ENCODE peak calls at places on chromosomes 2 and 18, in nine cellular contexts. One of them, this sample, is unnamed.
A peak's percentile ranks its signal among the peaks of the same experiment; 100 is the strongest.

GRCh38 chr2:68110102-68110501 is 47.3 kb upstream of the C1D start:
- DNase-seq in aorta: no peak
- DNase-seq in stomach: no peak
- DNase-seq in uterus: no peak
- DNase-seq in fibroblast of lung: no peak
- DNase-seq in heart right ventricle: no peak
- DNase-seq in brain microvascular endothelial cell: no peak
- DNase-seq in CD4-positive, CD25-positive, alpha-beta regulatory T cell: no peak
- DNase-seq in effector memory CD4-positive, alpha-beta T cell: no peak
- DNase-seq in this sample: no peak

GRCh38 chr2:13193900-13194299 is 477.2 kb downstream of the TRIB2 start:
- DNase-seq in aorta: no peak
- DNase-seq in stomach: no peak
- DNase-seq in uterus: no peak
- DNase-seq in fibroblast of lung: peak; percentile 29
- DNase-seq in heart right ventricle: no peak
- DNase-seq in brain microvascular endothelial cell: peak; percentile 36
- DNase-seq in CD4-positive, CD25-positive, alpha-beta regulatory T cell: no peak
- DNase-seq in effector memory CD4-positive, alpha-beta T cell: no peak
- DNase-seq in this sample: peak; percentile 31

GRCh38 chr2:184598313-184599053 is at the start of gene ZNF804A:
- DNase-seq in aorta: peak; percentile 79
- DNase-seq in stomach: peak; percentile 38
- DNase-seq in uterus: no peak
- DNase-seq in fibroblast of lung: peak; percentile 76
- DNase-seq in heart right ventricle: peak; percentile 45
- DNase-seq in brain microvascular endothelial cell: peak; percentile 66
- DNase-seq in CD4-positive, CD25-positive, alpha-beta regulatory T cell: no peak
- DNase-seq in effector memory CD4-positive, alpha-beta T cell: no peak
- DNase-seq in this sample: no peak

GRCh38 chr2:218046234-218046633 is 22.8 kb upstream of the RUFY4 start:
- DNase-seq in aorta: peak; percentile 35
- DNase-seq in stomach: no peak
- DNase-seq in uterus: no peak
- DNase-seq in fibroblast of lung: no peak
- DNase-seq in heart right ventricle: no peak
- DNase-seq in brain microvascular endothelial cell: no peak
- DNase-seq in CD4-positive, CD25-positive, alpha-beta regulatory T cell: no peak
- DNase-seq in effector memory CD4-positive, alpha-beta T cell: no peak
- DNase-seq in this sample: no peak

GRCh38 chr2:158034198-158034831 is 67.4 kb upstream of the UPP2 start:
- DNase-seq in aorta: no peak
- DNase-seq in stomach: peak; percentile 59
- DNase-seq in uterus: peak; percentile 34
- DNase-seq in fibroblast of lung: peak; percentile 48
- DNase-seq in heart right ventricle: no peak
- DNase-seq in brain microvascular endothelial cell: peak; percentile 73
- DNase-seq in CD4-positive, CD25-positive, alpha-beta regulatory T cell: no peak
- DNase-seq in effector memory CD4-positive, alpha-beta T cell: no peak
- DNase-seq in this sample: peak; percentile 70

GRCh38 chr18:11857177-11857887 is 6.1 kb downstream of the CHMP1B start:
- DNase-seq in aorta: peak; percentile 81
- DNase-seq in stomach: peak; percentile 56
- DNase-seq in uterus: peak; percentile 48
- DNase-seq in fibroblast of lung: peak; percentile 100
- DNase-seq in heart right ventricle: peak; percentile 34
- DNase-seq in brain microvascular endothelial cell: peak; percentile 100
- DNase-seq in CD4-positive, CD25-positive, alpha-beta regulatory T cell: no peak
- DNase-seq in effector memory CD4-positive, alpha-beta T cell: no peak
- DNase-seq in this sample: peak; percentile 100

GRCh38 chr2:64283641-64284371 is 139.6 kb upstream of the PELI1 start:
- DNase-seq in aorta: no peak
- DNase-seq in stomach: no peak
- DNase-seq in uterus: peak; percentile 60
- DNase-seq in fibroblast of lung: no peak
- DNase-seq in heart right ventricle: no peak
- DNase-seq in brain microvascular endothelial cell: no peak
- DNase-seq in CD4-positive, CD25-positive, alpha-beta regulatory T cell: peak; percentile 51
- DNase-seq in effector memory CD4-positive, alpha-beta T cell: no peak
- DNase-seq in this sample: no peak

GRCh38 chr2:151771599-151772358 is 37.5 kb upstream of the NEB start:
- DNase-seq in aorta: peak; percentile 58
- DNase-seq in stomach: no peak
- DNase-seq in uterus: no peak
- DNase-seq in fibroblast of lung: peak; percentile 67
- DNase-seq in heart right ventricle: peak; percentile 22
- DNase-seq in brain microvascular endothelial cell: no peak
- DNase-seq in CD4-positive, CD25-positive, alpha-beta regulatory T cell: no peak
- DNase-seq in effector memory CD4-positive, alpha-beta T cell: no peak
- DNase-seq in this sample: no peak

GRCh38 chr2:220269421-220269820 is 642.0 kb downstream of the SLC4A3 start:
- DNase-seq in aorta: no peak
- DNase-seq in stomach: no peak
- DNase-seq in uterus: no peak
- DNase-seq in fibroblast of lung: no peak
- DNase-seq in heart right ventricle: no peak
- DNase-seq in brain microvascular endothelial cell: no peak
- DNase-seq in CD4-positive, CD25-positive, alpha-beta regulatory T cell: no peak
- DNase-seq in effector memory CD4-positive, alpha-beta T cell: no peak
- DNase-seq in this sample: no peak

DNA sequence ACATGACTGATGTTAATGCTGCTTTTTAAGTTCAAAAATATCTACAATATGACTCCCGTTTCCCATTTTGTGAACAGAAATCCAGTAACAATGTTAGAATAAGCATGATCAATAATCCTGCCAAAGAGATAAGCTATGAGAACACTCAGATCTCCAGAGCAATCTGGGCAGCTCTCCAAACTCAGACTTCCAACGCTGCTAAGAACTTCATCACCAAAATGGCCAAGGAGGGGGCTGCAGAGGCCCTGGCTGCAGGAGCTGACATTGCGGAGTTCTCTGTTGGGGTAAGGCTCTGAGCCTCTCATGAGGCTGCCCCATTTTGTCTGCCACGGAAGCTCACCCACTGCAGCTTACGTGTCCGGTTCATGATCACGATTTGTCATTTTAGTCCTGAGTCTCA is 68.4 kb downstream of the UGGT1 start:
- DNase-seq in aorta: no peak
- DNase-seq in stomach: no peak
- DNase-seq in uterus: no peak
- DNase-seq in fibroblast of lung: no peak
- DNase-seq in heart right ventricle: no peak
- DNase-seq in brain microvascular endothelial cell: no peak
- DNase-seq in CD4-positive, CD25-positive, alpha-beta regulatory T cell: no peak
- DNase-seq in effector memory CD4-positive, alpha-beta T cell: no peak
- DNase-seq in this sample: no peak
- H3K36me3 ChIP-seq in aorta: peaks cover 10% of the 10 kb centered on the region
- H3K36me3 ChIP-seq in stomach: peaks cover 19% of the 10 kb centered on the region
- H3K36me3 ChIP-seq in uterus: no peaks in the 10 kb centered on the region
- H3K36me3 ChIP-seq in fibroblast of lung: peaks cover 2% of the 10 kb centered on the region
- H3K36me3 ChIP-seq in heart right ventricle: peaks cover 24% of the 10 kb centered on the region
- H3K36me3 ChIP-seq in brain microvascular endothelial cell: peaks cover 23% of the 10 kb centered on the region
- H3K36me3 ChIP-seq in CD4-positive, CD25-positive, alpha-beta regulatory T cell: peaks cover 87% of the 10 kb centered on the region
- H3K36me3 ChIP-seq in effector memory CD4-positive, alpha-beta T cell: peaks cover 77% of the 10 kb centered on the region
- H3K36me3 ChIP-seq in this sample: peaks cover 7% of the 10 kb centered on the region

DNA sequence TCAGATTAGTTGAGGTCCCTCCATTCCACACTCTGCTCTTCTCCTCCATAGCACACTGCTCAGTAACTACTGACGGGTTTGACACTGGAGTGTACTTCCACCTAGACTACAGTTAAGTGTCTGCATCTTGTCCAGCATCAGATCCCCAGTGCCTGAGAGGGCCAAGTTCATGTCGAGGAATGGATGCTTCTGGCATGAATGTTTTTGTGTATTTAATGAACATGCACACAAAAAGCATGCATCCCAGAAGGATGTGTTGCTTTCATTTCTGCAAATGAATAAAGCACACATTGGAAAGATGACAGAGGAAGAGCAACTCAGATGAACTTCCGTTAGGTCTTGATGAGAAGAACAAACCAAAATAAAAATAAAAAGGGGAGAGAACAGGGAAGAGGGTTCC is 27.8 kb downstream of the C2orf49 start:
- DNase-seq in aorta: no peak
- DNase-seq in stomach: no peak
- DNase-seq in uterus: no peak
- DNase-seq in fibroblast of lung: no peak
- DNase-seq in heart right ventricle: no peak
- DNase-seq in brain microvascular endothelial cell: peak; percentile 0
- DNase-seq in CD4-positive, CD25-positive, alpha-beta regulatory T cell: no peak
- DNase-seq in effector memory CD4-positive, alpha-beta T cell: no peak
- DNase-seq in this sample: no peak
- H3K36me3 ChIP-seq in aorta: peaks cover 10% of the 10 kb centered on the region
- H3K36me3 ChIP-seq in stomach: peaks cover 35% of the 10 kb centered on the region
- H3K36me3 ChIP-seq in uterus: no peaks in the 10 kb centered on the region
- H3K36me3 ChIP-seq in fibroblast of lung: peaks cover 34% of the 10 kb centered on the region
- H3K36me3 ChIP-seq in heart right ventricle: peaks cover 59% of the 10 kb centered on the region
- H3K36me3 ChIP-seq in brain microvascular endothelial cell: peaks cover 95% of the 10 kb centered on the region
- H3K36me3 ChIP-seq in CD4-positive, CD25-positive, alpha-beta regulatory T cell: no peaks in the 10 kb centered on the region
- H3K36me3 ChIP-seq in effector memory CD4-positive, alpha-beta T cell: no peaks in the 10 kb centered on the region
- H3K36me3 ChIP-seq in this sample: peaks cover 48% of the 10 kb centered on the region

GRCh38 chr2:30731248-30731647 is 76.0 kb downstream of the CAPN13 start:
- DNase-seq in aorta: no peak
- DNase-seq in stomach: no peak
- DNase-seq in uterus: no peak
- DNase-seq in fibroblast of lung: no peak
- DNase-seq in heart right ventricle: no peak
- DNase-seq in brain microvascular endothelial cell: no peak
- DNase-seq in CD4-positive, CD25-positive, alpha-beta regulatory T cell: no peak
- DNase-seq in effector memory CD4-positive, alpha-beta T cell: no peak
- DNase-seq in this sample: no peak
- H3K36me3 ChIP-seq in aorta: no peaks in the 10 kb centered on the region
- H3K36me3 ChIP-seq in stomach: no peaks in the 10 kb centered on the region
- H3K36me3 ChIP-seq in uterus: no peaks in the 10 kb centered on the region
- H3K36me3 ChIP-seq in fibroblast of lung: no peaks in the 10 kb centered on the region
- H3K36me3 ChIP-seq in heart right ventricle: no peaks in the 10 kb centered on the region
- H3K36me3 ChIP-seq in brain microvascular endothelial cell: no peaks in the 10 kb centered on the region
- H3K36me3 ChIP-seq in CD4-positive, CD25-positive, alpha-beta regulatory T cell: no peaks in the 10 kb centered on the region
- H3K36me3 ChIP-seq in effector memory CD4-positive, alpha-beta T cell: no peaks in the 10 kb centered on the region
- H3K36me3 ChIP-seq in this sample: no peaks in the 10 kb centered on the region

GRCh38 chr2:31922542-31923408 is 88.0 kb downstream of the MEMO1 start:
- DNase-seq in aorta: no peak
- DNase-seq in stomach: no peak
- DNase-seq in uterus: no peak
- DNase-seq in fibroblast of lung: no peak
- DNase-seq in heart right ventricle: no peak
- DNase-seq in brain microvascular endothelial cell: no peak
- DNase-seq in CD4-positive, CD25-positive, alpha-beta regulatory T cell: peak; percentile 10
- DNase-seq in effector memory CD4-positive, alpha-beta T cell: no peak
- DNase-seq in this sample: peak; percentile 95

GRCh38 chr2:31925517-31925916 is 85.3 kb downstream of the MEMO1 start:
- DNase-seq in aorta: no peak
- DNase-seq in stomach: no peak
- DNase-seq in uterus: no peak
- DNase-seq in fibroblast of lung: no peak
- DNase-seq in heart right ventricle: no peak
- DNase-seq in brain microvascular endothelial cell: no peak
- DNase-seq in CD4-positive, CD25-positive, alpha-beta regulatory T cell: no peak
- DNase-seq in effector memory CD4-positive, alpha-beta T cell: no peak
- DNase-seq in this sample: no peak

GRCh38 chr2:31919499-31919898 is 91.3 kb downstream of the MEMO1 start:
- DNase-seq in aorta: no peak
- DNase-seq in stomach: no peak
- DNase-seq in uterus: no peak
- DNase-seq in fibroblast of lung: no peak
- DNase-seq in heart right ventricle: no peak
- DNase-seq in brain microvascular endothelial cell: no peak
- DNase-seq in CD4-positive, CD25-positive, alpha-beta regulatory T cell: no peak
- DNase-seq in effector memory CD4-positive, alpha-beta T cell: no peak
- DNase-seq in this sample: no peak

GRCh38 chr2:31920968-31921367 is 89.8 kb downstream of the MEMO1 start:
- DNase-seq in aorta: no peak
- DNase-seq in stomach: no peak
- DNase-seq in uterus: no peak
- DNase-seq in fibroblast of lung: no peak
- DNase-seq in heart right ventricle: no peak
- DNase-seq in brain microvascular endothelial cell: no peak
- DNase-seq in CD4-positive, CD25-positive, alpha-beta regulatory T cell: no peak
- DNase-seq in effector memory CD4-positive, alpha-beta T cell: no peak
- DNase-seq in this sample: no peak

GRCh38 chr2:31923662-31924061 is 87.1 kb downstream of the MEMO1 start:
- DNase-seq in aorta: no peak
- DNase-seq in stomach: no peak
- DNase-seq in uterus: no peak
- DNase-seq in fibroblast of lung: no peak
- DNase-seq in heart right ventricle: no peak
- DNase-seq in brain microvascular endothelial cell: no peak
- DNase-seq in CD4-positive, CD25-positive, alpha-beta regulatory T cell: no peak
- DNase-seq in effector memory CD4-positive, alpha-beta T cell: no peak
- DNase-seq in this sample: no peak
- H3K36me3 ChIP-seq in aorta: no peaks in the 10 kb centered on the region
- H3K36me3 ChIP-seq in stomach: peaks cover 4% of the 10 kb centered on the region
- H3K36me3 ChIP-seq in uterus: no peaks in the 10 kb centered on the region
- H3K36me3 ChIP-seq in fibroblast of lung: no peaks in the 10 kb centered on the region
- H3K36me3 ChIP-seq in heart right ventricle: no peaks in the 10 kb centered on the region
- H3K36me3 ChIP-seq in brain microvascular endothelial cell: peaks cover 2% of the 10 kb centered on the region
- H3K36me3 ChIP-seq in CD4-positive, CD25-positive, alpha-beta regulatory T cell: peaks cover 12% of the 10 kb centered on the region
- H3K36me3 ChIP-seq in effector memory CD4-positive, alpha-beta T cell: peaks cover 9% of the 10 kb centered on the region
- H3K36me3 ChIP-seq in this sample: no peaks in the 10 kb centered on the region

GRCh38 chr2:47809903-47810302 is 27.0 kb downstream of the MSH6 start:
- DNase-seq in aorta: no peak
- DNase-seq in stomach: no peak
- DNase-seq in uterus: no peak
- DNase-seq in fibroblast of lung: no peak
- DNase-seq in heart right ventricle: no peak
- DNase-seq in brain microvascular endothelial cell: no peak
- DNase-seq in CD4-positive, CD25-positive, alpha-beta regulatory T cell: no peak
- DNase-seq in effector memory CD4-positive, alpha-beta T cell: no peak
- DNase-seq in this sample: no peak
- H3K36me3 ChIP-seq in aorta: no peaks in the 10 kb centered on the region
- H3K36me3 ChIP-seq in stomach: peaks cover 15% of the 10 kb centered on the region
- H3K36me3 ChIP-seq in uterus: no peaks in the 10 kb centered on the region
- H3K36me3 ChIP-seq in fibroblast of lung: peaks cover 7% of the 10 kb centered on the region
- H3K36me3 ChIP-seq in heart right ventricle: peaks cover 40% of the 10 kb centered on the region
- H3K36me3 ChIP-seq in brain microvascular endothelial cell: peaks cover 57% of the 10 kb centered on the region
- H3K36me3 ChIP-seq in CD4-positive, CD25-positive, alpha-beta regulatory T cell: peaks cover 82% of the 10 kb centered on the region
- H3K36me3 ChIP-seq in effector memory CD4-positive, alpha-beta T cell: peaks cover 65% of the 10 kb centered on the region
- H3K36me3 ChIP-seq in this sample: peaks cover 7% of the 10 kb centered on the region

DNA sequence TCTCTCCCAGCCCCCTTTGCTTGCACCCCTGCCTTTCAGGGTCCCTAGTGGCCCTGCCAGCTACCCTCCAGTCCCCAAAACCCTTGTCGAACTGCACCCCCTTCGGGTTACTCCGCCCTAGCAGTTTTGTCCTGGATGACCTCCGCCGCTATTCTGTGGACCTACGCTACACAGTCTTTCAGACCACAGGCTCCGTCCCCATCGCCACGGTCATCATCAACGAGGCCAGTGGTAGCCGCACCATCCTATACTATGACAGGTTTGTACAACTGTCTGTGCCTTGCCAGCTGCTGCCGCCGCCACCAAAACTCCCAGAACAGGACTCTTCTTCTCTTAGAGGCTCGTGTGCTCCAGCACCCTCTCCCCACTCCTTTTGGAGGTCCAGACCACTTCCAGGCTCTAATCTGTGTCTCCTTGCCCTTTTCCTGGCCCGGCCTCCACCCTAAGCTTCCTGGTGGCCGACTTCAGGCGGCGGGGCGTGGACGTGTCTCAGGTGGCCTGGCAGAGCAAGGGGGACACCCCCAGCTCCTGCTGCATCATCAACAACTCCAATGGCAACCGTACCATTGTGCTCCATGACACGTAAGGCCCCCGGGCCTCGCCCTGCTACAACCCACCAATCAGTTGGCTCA is 7.9 kb downstream of the KHK start:
- DNase-seq in aorta: peak; percentile 41
- DNase-seq in stomach: no peak
- DNase-seq in uterus: no peak
- DNase-seq in fibroblast of lung: no peak
- DNase-seq in heart right ventricle: no peak
- DNase-seq in brain microvascular endothelial cell: no peak
- DNase-seq in CD4-positive, CD25-positive, alpha-beta regulatory T cell: no peak
- DNase-seq in effector memory CD4-positive, alpha-beta T cell: no peak
- DNase-seq in this sample: no peak
- H3K36me3 ChIP-seq in aorta: no peaks in the 10 kb centered on the region
- H3K36me3 ChIP-seq in stomach: no peaks in the 10 kb centered on the region
- H3K36me3 ChIP-seq in uterus: no peaks in the 10 kb centered on the region
- H3K36me3 ChIP-seq in fibroblast of lung: no peaks in the 10 kb centered on the region
- H3K36me3 ChIP-seq in heart right ventricle: no peaks in the 10 kb centered on the region
- H3K36me3 ChIP-seq in brain microvascular endothelial cell: no peaks in the 10 kb centered on the region
- H3K36me3 ChIP-seq in CD4-positive, CD25-positive, alpha-beta regulatory T cell: no peaks in the 10 kb centered on the region
- H3K36me3 ChIP-seq in effector memory CD4-positive, alpha-beta T cell: no peaks in the 10 kb centered on the region
- H3K36me3 ChIP-seq in this sample: no peaks in the 10 kb centered on the region

This sample was measured in bronchial epithelial cell.